ENCODE peak calls at places on chromosomes 12 and 14, in eight cellular contexts. E is left lung, D is GM23338, W is suprapubic skin, V is left ventricle myocardium inferior, R is right lobe of liver, M is fibroblast of lung, O is IMR-90. A is an unnamed sample.

GRCh38 chr14:104603623-104604401 is 760 bp downstream of the TMEM179 start:
- DNase-seq in E (peak; percentile 75), D (peak; percentile 24), W (peak; percentile 58), V (no peak), R (peak; percentile 38), M (no peak), O (no peak), A (no peak)

GRCh38 chr12:38720661-38721060 is 184.7 kb downstream of the CPNE8 start:
- DNase-seq in E (no peak), D (no peak), W (no peak), V (no peak), R (no peak), M (no peak), O (no peak), A (no peak)

GRCh38 chr12:112932485-112933151 is 5.7 kb upstream of the OAS3 start:
- DNase-seq in E (no peak), D (peak; percentile 44), W (no peak), V (no peak), R (no peak), M (no peak), O (no peak), A (no peak)

GRCh38 chr12:116597886-116598285 is 38.7 kb downstream of the MAP1LC3B2 start:
- DNase-seq in E (no peak), D (no peak), W (no peak), V (no peak), R (no peak), M (no peak), O (no peak), A (no peak)

GRCh38 chr12:6452908-6453630 is 1.2 kb downstream of the TAPBPL start:
- DNase-seq in E (no peak), D (no peak), W (peak; percentile 70), V (peak; percentile 39), R (peak; percentile 57), M (no peak), O (no peak), A (peak; percentile 78)

GRCh38 chr12:49578471-49579112 is 10.7 kb upstream of the MCRS1 start:
- DNase-seq in E (no peak), D (no peak), W (no peak), V (no peak), R (no peak), M (no peak), O (no peak), A (no peak)

GRCh38 chr14:103111297-103111981 is 11.8 kb upstream of the TNFAIP2 start:
- DNase-seq in E (no peak), D (no peak), W (no peak), V (no peak), R (no peak), M (no peak), O (no peak), A (no peak)

GRCh38 chr12:49352351-49352750 is 5.7 kb downstream of the DNAJC22 start:
- DNase-seq in E (no peak), D (no peak), W (peak; percentile 10), V (no peak), R (no peak), M (no peak), O (no peak), A (no peak)

GRCh38 chr12:111424189-111424792 is 18.6 kb downstream of the SH2B3 start:
- DNase-seq in E (no peak), D (no peak), W (no peak), V (no peak), R (no peak), M (no peak), O (no peak), A (no peak)

GRCh38 chr12:22443379-22444316 is 100.7 kb downstream of the C2CD5 start:
- DNase-seq in E (no peak), D (peak; percentile 96), W (peak; percentile 64), V (no peak), R (no peak), M (peak; percentile 68), O (peak; percentile 79), A (peak; percentile 76)

GRCh38 chr14:80959448-80960006 is 4.1 kb downstream of the TSHR start:
- DNase-seq in E (no peak), D (no peak), W (no peak), V (no peak), R (no peak), M (no peak), O (no peak), A (peak; percentile 56)

GRCh38 chr12:80939231-80939950 is 1.7 kb upstream of the LIN7A start:
- DNase-seq in E (no peak), D (no peak), W (no peak), V (no peak), R (no peak), M (no peak), O (no peak), A (no peak)

GRCh38 chr12:80936642-80937390 is 918 bp downstream of the LIN7A start:
- DNase-seq in E (peak; percentile 91), D (peak; percentile 87), W (no peak), V (peak; percentile 49), R (peak; percentile 86), M (peak; percentile 64), O (peak; percentile 42), A (peak; percentile 27)

GRCh38 chr12:80938397-80938796 is 663 bp upstream of the LIN7A start:
- DNase-seq in E (no peak), D (no peak), W (no peak), V (no peak), R (no peak), M (no peak), O (no peak), A (no peak)

GRCh38 chr12:80936353-80936641 is 1.4 kb downstream of the LIN7A start:
- DNase-seq in E (no peak), D (peak; percentile 74), W (no peak), V (no peak), R (no peak), M (no peak), O (no peak), A (no peak)

DNA sequence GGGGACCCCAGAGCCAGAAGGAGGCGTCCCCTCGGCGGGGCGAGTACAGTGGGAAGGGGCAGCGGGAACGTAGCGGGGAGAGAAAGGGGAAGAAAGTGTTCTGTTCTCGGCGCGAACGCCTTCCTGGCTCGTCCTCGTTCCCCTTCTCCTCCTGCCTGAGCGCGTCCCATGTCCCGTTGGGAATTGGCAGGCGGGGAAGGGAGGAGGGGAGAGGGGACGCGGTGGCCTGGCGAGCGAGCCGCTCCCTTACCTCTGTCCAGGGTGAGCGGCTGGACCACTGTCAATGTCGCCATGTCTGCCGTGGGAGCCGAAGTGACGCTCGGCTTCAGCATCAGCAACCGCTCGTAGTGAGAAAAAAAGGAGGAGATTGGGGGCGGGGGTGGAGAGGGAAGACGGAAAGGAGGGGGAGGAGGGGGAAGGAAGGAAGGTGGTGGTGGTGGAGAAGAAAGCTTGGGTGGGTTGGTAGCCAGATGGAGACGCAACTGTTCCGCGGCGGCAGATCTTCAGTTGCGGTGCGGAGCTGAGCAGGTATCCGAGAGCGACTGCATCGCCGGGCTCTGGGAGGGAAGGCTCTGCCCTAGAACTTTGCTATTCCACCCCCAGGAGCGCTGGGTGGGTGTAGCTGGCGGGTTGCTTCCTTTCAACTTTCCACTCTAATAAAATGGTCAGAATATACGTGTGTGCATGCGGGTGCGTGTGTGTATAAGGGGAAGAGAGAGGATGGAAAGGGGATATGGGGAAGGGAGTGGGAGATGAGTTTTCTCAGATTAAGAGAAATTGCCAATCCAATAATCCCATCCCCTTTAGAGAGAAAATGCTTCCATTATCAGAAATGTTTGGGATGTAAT is at the start of gene LIN7A:
- DNase-seq in E (peak; percentile 82), D (peak; percentile 68), W (no peak), V (peak; percentile 67), R (peak; percentile 84), M (peak; percentile 46), O (peak; percentile 31), A (no peak)
- H3K36me3 ChIP-seq in E (no peaks in the 10 kb centered on the region), D (no peaks in the 10 kb centered on the region), W (no peaks in the 10 kb centered on the region), V (no peaks in the 10 kb centered on the region), R (no peaks in the 10 kb centered on the region), M (no peaks in the 10 kb centered on the region), O (no peaks in the 10 kb centered on the region), A (no peaks in the 10 kb centered on the region)

DNA sequence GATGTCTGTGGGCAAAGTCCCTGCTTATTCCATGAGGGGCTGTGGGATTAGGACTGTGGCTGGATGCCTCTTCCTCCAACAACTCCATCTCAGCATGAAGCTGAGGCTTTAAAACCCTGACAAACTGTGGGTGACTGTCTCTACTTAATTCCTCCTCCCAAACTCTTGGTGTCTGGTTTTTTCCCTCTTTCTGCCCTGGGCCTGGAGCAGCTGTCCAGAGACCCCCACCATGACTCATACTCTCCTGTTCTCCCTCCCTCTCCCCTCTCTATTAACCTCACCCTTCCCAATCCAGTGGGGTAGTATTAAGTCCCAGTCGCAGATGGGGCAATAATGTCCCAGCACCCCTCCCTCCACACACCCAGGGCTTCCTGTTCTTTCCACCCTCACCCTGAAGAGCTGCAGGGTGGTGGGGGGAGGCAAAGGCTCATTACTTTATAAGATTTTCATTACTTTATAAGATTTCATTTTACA is 2.1 kb upstream of the DNAJC14 start:
- DNase-seq in E (no peak), D (no peak), W (peak; percentile 76), V (no peak), R (no peak), M (no peak), O (no peak), A (no peak)
- H3K4me3 ChIP-seq in E (peak overlapping the region; percentile 74), D (peak overlapping the region; percentile 100), W (peak overlapping the region; percentile 76), V (peak overlapping the region; percentile 97), R (peak overlapping the region; percentile 89), M (peak overlapping the region; percentile 96), O (peak overlapping the region; percentile 78), A (no peak overlapping the region)

GRCh38 chr12:105141320-105141918 is 33.9 kb downstream of the WASHC4 start:
- DNase-seq in E (no peak), D (no peak), W (no peak), V (no peak), R (no peak), M (no peak), O (no peak), A (no peak)

GRCh38 chr12:105142259-105142658 is 34.7 kb downstream of the WASHC4 start:
- DNase-seq in E (no peak), D (no peak), W (no peak), V (no peak), R (no peak), M (no peak), O (no peak), A (no peak)
- H3K27me3 ChIP-seq in E (no peaks in the 10 kb centered on the region), D (no peaks in the 10 kb centered on the region), W (no peaks in the 10 kb centered on the region), V (no peaks in the 10 kb centered on the region), R (no peaks in the 10 kb centered on the region), M (no peaks in the 10 kb centered on the region), O (no peaks in the 10 kb centered on the region), A (no peaks in the 10 kb centered on the region)

GRCh38 chr14:34592623-34593022 is 37.3 kb downstream of the SNX6 start:
- DNase-seq in E (no peak), D (no peak), W (peak; percentile 5), V (no peak), R (peak; percentile 17), M (no peak), O (no peak), A (no peak)

GRCh38 chr14:34596891-34597290 is 33.1 kb downstream of the SNX6 start:
- DNase-seq in E (no peak), D (no peak), W (peak; percentile 13), V (no peak), R (no peak), M (no peak), O (no peak), A (no peak)

DNA sequence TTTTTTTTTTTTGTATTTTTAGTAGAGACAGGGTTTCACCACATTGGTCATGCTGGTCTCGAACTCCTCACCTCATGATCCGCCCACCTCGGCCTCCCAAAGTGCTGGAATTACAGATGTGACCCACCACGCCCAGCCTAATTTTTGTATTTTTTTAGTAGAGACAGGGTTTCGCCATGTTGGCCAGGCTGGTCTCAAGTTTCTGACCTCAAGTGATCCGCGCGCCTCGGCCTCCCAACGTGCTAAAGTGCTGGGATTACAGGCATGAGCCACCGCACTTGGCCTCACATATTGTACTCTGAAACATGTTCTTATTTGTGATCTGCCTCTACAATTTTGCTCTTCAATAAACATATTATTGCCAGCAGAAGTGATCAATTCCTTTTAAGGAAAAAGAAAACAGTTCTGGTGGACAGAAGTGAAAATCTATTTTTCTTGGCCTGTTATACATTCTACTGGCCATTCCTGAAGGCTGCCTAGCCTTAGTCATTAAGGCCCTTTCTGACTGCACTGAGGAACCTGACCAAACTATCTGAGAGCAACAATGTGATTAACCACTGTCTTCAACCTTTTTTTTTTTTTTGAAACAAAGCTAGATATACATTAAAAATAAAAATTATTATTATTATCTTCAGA is 36.1 kb downstream of the SNX6 start:
- DNase-seq in E (no peak), D (no peak), W (peak; percentile 9), V (no peak), R (no peak), M (peak; percentile 88), O (peak; percentile 83), A (no peak)
- H3K36me3 ChIP-seq in E (peaks cover 100% of the 10 kb centered on the region), D (peaks cover 54% of the 10 kb centered on the region), W (peaks cover 99% of the 10 kb centered on the region), V (peaks cover 99% of the 10 kb centered on the region), R (peaks cover 83% of the 10 kb centered on the region), M (peaks cover 6% of the 10 kb centered on the region), O (peaks cover 59% of the 10 kb centered on the region), A (peaks cover 15% of the 10 kb centered on the region)